ENCODE peak calls at places on chromosomes 2 and 18, in six cellular contexts. G, X, Y, S, Q and K are unnamed samples.

GRCh38 chr2:127560929-127561275 is 25.4 kb downstream of the MYO7B start:
- DNase-seq in S (no peak), Y (no peak), G (no peak), X (no peak), Q (no peak), K (no peak)

GRCh38 chr18:54416459-54416858 is 58.8 kb downstream of the C18orf54 start:
- DNase-seq in X (no peak), G (no peak), Q (no peak), S (no peak), Y (no peak), K (no peak)

GRCh38 chr2:128395640-128396499 is 77.2 kb upstream of the HS6ST1 start:
- DNase-seq in G (peak; percentile 85), X (no peak), Y (no peak), S (peak; percentile 73), Q (no peak), K (no peak)

GRCh38 chr2:152383702-152384101 is 48.7 kb downstream of the FMNL2 start:
- DNase-seq in G (no peak), X (no peak), Q (no peak), S (no peak), Y (no peak), K (no peak)

GRCh38 chr2:74576151-74576755 is 21.7 kb downstream of the DOK1 start:
- DNase-seq in Y (no peak), S (no peak), X (no peak), Q (no peak), G (no peak), K (no peak)

GRCh38 chr18:38369772-38370690 is 804.4 kb upstream of the CELF4 start:
- DNase-seq in G (no peak), S (no peak), X (no peak), Y (no peak), Q (no peak), K (no peak)

GRCh38 chr2:186059096-186059495 is 320.5 kb downstream of the FSIP2 start:
- DNase-seq in S (no peak), G (no peak), Q (no peak), X (no peak), Y (no peak), K (no peak)

GRCh38 chr2:24833821-24834732 is 40.9 kb downstream of the CENPO start:
- DNase-seq in Y (no peak), Q (no peak), S (peak; percentile 68), X (no peak), G (peak; percentile 61), K (no peak)

GRCh38 chr2:59312967-59313943 is 1072.1 kb upstream of the FANCL start:
- DNase-seq in G (no peak), Y (no peak), S (no peak), Q (no peak), X (no peak), K (no peak)

GRCh38 chr18:63140038-63140450 is 179.5 kb downstream of the BCL2 start:
- DNase-seq in S (no peak), Y (no peak), X (no peak), G (no peak), Q (no peak), K (no peak)

GRCh38 chr2:169365093-169365483 is 2.8 kb upstream of the LRP2 start:
- DNase-seq in Q (no peak), Y (no peak), G (no peak), S (no peak), X (no peak), K (no peak)

GRCh38 chr2:85947593-85947992 is 58.8 kb upstream of the ST3GAL5 start:
- DNase-seq in Q (no peak), Y (no peak), S (no peak), G (no peak), X (no peak), K (no peak)

GRCh38 chr2:108193251-108193650 is 46.5 kb upstream of the SULT1C3 start:
- DNase-seq in X (no peak), Q (no peak), G (no peak), Y (no peak), S (no peak), K (no peak)

GRCh38 chr2:178863856-178864620 is 56.8 kb upstream of the TTN start:
- DNase-seq in Y (no peak), Q (no peak), S (no peak), G (peak; percentile 69), X (no peak), K (peak; percentile 92)

GRCh38 chr18:596288-596881 is 403 bp upstream of the CLUL1 start:
- DNase-seq in G (peak; percentile 87), Q (peak; percentile 60), S (no peak), X (no peak), Y (peak; percentile 11), K (no peak)

GRCh38 chr2:23554054-23554697 is 169.2 kb downstream of the KLHL29 start:
- DNase-seq in Q (no peak), X (peak; percentile 58), S (peak; percentile 76), Y (no peak), G (peak; percentile 81), K (no peak)

GRCh38 chr2:24327988-24328387 is 32.3 kb downstream of the ITSN2 start:
- DNase-seq in Q (no peak), Y (no peak), G (no peak), S (no peak), X (no peak), K (no peak)

GRCh38 chr2:150255528-150255927 is 231.9 kb downstream of the RND3 start:
- DNase-seq in Q (no peak), S (peak; percentile 73), X (no peak), G (no peak), Y (no peak), K (no peak)

GRCh38 chr2:85269959-85270358 is 57.8 kb downstream of the TGOLN2 start:
- DNase-seq in Y (no peak), S (peak; percentile 62), G (no peak), X (no peak), Q (no peak), K (no peak)

GRCh38 chr2:65436825-65437221 is 4.4 kb upstream of the SPRED2 start:
- DNase-seq in Q (no peak), S (no peak), G (no peak), Y (no peak), X (no peak), K (no peak)

GRCh38 chr2:209762564-209762963 is 9.1 kb upstream of the UNC80 start:
- DNase-seq in Q (no peak), Y (no peak), S (no peak), G (no peak), X (no peak), K (no peak)

DNA sequence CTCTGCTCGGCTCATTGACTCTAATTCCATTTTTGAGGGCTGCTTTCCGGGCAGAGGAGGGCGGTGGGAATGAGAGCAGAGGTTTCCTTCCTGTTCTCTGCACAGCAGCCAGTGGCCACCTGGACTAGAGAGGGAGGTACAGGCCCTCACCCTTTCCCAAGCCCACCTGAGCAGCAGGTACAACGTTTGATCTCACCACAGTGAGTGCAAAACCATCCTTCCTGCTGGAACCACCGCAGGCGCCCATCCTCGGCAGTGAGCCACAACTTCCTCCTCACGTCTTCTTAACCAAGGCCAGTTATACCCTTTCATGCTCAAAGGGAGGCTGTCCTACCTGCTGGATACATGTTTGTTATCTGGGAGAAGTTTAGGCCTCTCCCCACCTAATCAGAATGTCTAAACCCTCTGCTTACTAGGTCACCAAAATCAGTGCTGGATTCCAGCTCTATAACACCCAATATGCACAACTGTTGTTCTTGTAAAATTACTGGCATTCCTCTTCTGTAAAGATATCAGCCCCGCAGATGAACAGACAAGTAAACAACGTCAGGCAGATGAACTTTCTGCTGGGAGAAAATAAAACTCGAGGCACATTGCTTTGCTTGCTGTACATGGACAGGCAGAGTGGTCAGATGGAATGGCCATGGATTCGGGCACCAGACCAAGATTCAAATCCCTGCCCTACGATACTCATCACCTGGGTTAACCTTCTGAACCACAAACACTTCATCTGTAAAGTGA is 191.4 kb downstream of the SH3RF3 start:
- DNase-seq in S (no peak), Y (no peak), X (no peak), G (no peak), Q (no peak), K (no peak)
- H3K4me1 ChIP-seq in S (peaks cover 63% of the 10 kb centered on the region), Y (peaks cover 32% of the 10 kb centered on the region), X (no peaks in the 10 kb centered on the region), G (peaks cover 32% of the 10 kb centered on the region), Q (no peaks in the 10 kb centered on the region), K (peaks cover 67% of the 10 kb centered on the region)

GRCh38 chr2:96251721-96252292 is 14.0 kb downstream of the TMEM127 start:
- DNase-seq in Y (no peak), Q (peak; percentile 28), S (peak; percentile 98), X (no peak), G (peak; percentile 88), K (peak; percentile 90)
- H3K4me1 ChIP-seq in Y (no peaks in the 10 kb centered on the region), Q (peaks cover 8% of the 10 kb centered on the region), S (peaks cover 28% of the 10 kb centered on the region), X (no peaks in the 10 kb centered on the region), G (peaks cover 34% of the 10 kb centered on the region), K (peaks cover 78% of the 10 kb centered on the region)

GRCh38 chr18:49880656-49881055 is 67.3 kb upstream of the ACAA2 start:
- DNase-seq in Q (no peak), X (no peak), Y (no peak), S (no peak), G (no peak), K (no peak)

GRCh38 chr18:49878996-49879585 is 65.8 kb upstream of the ACAA2 start:
- DNase-seq in S (no peak), G (no peak), Q (no peak), Y (no peak), X (no peak), K (no peak)

GRCh38 chr18:49884959-49885358 is 71.6 kb upstream of the ACAA2 start:
- DNase-seq in G (no peak), Y (no peak), S (no peak), X (no peak), Q (no peak), K (no peak)

GRCh38 chr18:49886891-49887764 is 73.8 kb upstream of the ACAA2 start:
- DNase-seq in S (no peak), X (no peak), Q (no peak), Y (no peak), G (no peak), K (no peak)

DNA sequence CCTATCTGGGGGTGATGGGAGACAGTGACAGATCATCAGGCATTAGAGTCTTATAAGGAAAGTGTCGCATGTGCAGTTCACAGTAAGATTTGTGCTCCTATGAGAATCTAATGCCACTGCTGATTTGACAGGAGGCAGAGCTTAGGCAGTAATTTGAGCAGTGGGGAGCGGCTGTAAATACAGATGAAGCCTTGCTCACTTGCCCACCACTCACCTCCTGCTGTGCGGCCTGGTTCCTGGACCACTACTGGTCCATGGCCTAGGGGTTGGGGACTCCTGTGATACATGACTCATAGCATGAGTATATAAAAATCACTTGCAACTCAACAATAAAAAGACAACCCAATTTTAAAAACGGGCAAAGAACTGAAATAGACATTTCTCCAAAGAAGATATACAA is 71.1 kb upstream of the ACAA2 start:
- DNase-seq in S (no peak), Y (no peak), Q (no peak), G (no peak), X (no peak), K (no peak)
- H3K4me1 ChIP-seq in S (no peaks in the 10 kb centered on the region), Y (peaks cover 6% of the 10 kb centered on the region), Q (no peaks in the 10 kb centered on the region), G (no peaks in the 10 kb centered on the region), X (no peaks in the 10 kb centered on the region), K (no peaks in the 10 kb centered on the region)

GRCh38 chr2:113869253-113869652 is 20.6 kb upstream of the ACTR3 start:
- DNase-seq in Y (no peak), G (no peak), S (no peak), Q (no peak), X (no peak), K (no peak)
- H3K4me1 ChIP-seq in Y (peaks cover 2% of the 10 kb centered on the region), G (no peaks in the 10 kb centered on the region), S (peaks cover 11% of the 10 kb centered on the region), Q (no peaks in the 10 kb centered on the region), X (no peaks in the 10 kb centered on the region), K (no peaks in the 10 kb centered on the region)

GRCh38 chr2:101779652-101780051 is 82.1 kb downstream of the MAP4K4 start:
- DNase-seq in S (no peak), X (no peak), Q (no peak), G (no peak), Y (no peak), K (no peak)
- H3K4me1 ChIP-seq in S (peaks cover 17% of the 10 kb centered on the region), X (no peaks in the 10 kb centered on the region), Q (peaks cover 11% of the 10 kb centered on the region), G (peaks cover 19% of the 10 kb centered on the region), Y (peaks cover 6% of the 10 kb centered on the region), K (peaks cover 60% of the 10 kb centered on the region)